ENCODE peak calls at places on chromosomes 2 and 18, in five cellular contexts. I, J, E, K and V are unnamed samples.

GRCh38 chr2:124970065-124970464 is 945.0 kb downstream of the CNTNAP5 start:
- DNase-seq in I (no peak), J (no peak), E (no peak), K (no peak), V (no peak)

GRCh38 chr2:143123911-143124310 is 5.3 kb upstream of the ARHGAP15 start:
- DNase-seq in I (no peak), J (no peak), E (no peak), K (no peak), V (no peak)

GRCh38 chr2:195899226-195899625 is 169.4 kb downstream of the DNAH7 start:
- DNase-seq in I (peak; percentile 9), J (no peak), E (peak; percentile 38), K (no peak), V (no peak)

GRCh38 chr2:9030882-9031645 is 27.6 kb upstream of the MBOAT2 start:
- DNase-seq in I (peak; percentile 79), J (no peak), E (no peak), K (no peak), V (no peak)

GRCh38 chr2:5064687-5065086 is 627.5 kb upstream of the SOX11 start:
- DNase-seq in I (no peak), J (no peak), E (no peak), K (no peak), V (no peak)

GRCh38 chr2:45272549-45273245 is 263.4 kb upstream of the SIX2 start:
- DNase-seq in I (no peak), J (no peak), E (no peak), K (no peak), V (no peak)

GRCh38 chr2:178874529-178875240 is 67.5 kb upstream of the TTN start:
- DNase-seq in I (no peak), J (no peak), E (no peak), K (no peak), V (no peak)

GRCh38 chr2:221501210-221501882 is 70.8 kb downstream of the EPHA4 start:
- DNase-seq in I (peak; percentile 86), J (no peak), E (no peak), K (no peak), V (no peak)

GRCh38 chr2:190511104-190511503 is 23.4 kb downstream of the NEMP2 start:
- DNase-seq in I (peak; percentile 66), J (no peak), E (no peak), K (no peak), V (no peak)

GRCh38 chr2:120749506-120750431 is 14.1 kb downstream of the GLI2 start:
- DNase-seq in I (no peak), J (no peak), E (no peak), K (no peak), V (no peak)

GRCh38 chr2:241706539-241706938 is 4.7 kb downstream of the ING5 start:
- DNase-seq in I (no peak), J (no peak), E (no peak), K (no peak), V (no peak)

GRCh38 chr2:238597638-238598528 is 171.2 kb downstream of the ASB1 start:
- DNase-seq in I (no peak), J (no peak), E (no peak), K (no peak), V (no peak)

GRCh38 chr2:205754924-205755321 is 72.6 kb downstream of the NRP2 start:
- DNase-seq in I (peak; percentile 66), J (no peak), E (no peak), K (no peak), V (no peak)

GRCh38 chr2:234488913-234489451 is 7.9 kb downstream of the ARL4C start:
- DNase-seq in I (no peak), J (no peak), E (no peak), K (peak; percentile 51), V (no peak)

GRCh38 chr2:60746318-60746717 is 9.8 kb upstream of the PAPOLG start:
- DNase-seq in I (no peak), J (no peak), E (no peak), K (no peak), V (no peak)

GRCh38 chr2:122174061-122174460 is 418.6 kb downstream of the TSN start:
- DNase-seq in I (no peak), J (no peak), E (no peak), K (no peak), V (peak; percentile 70)

GRCh38 chr2:7016884-7017283 is 99.7 kb downstream of the RNF144A start:
- DNase-seq in I (no peak), J (no peak), E (no peak), K (no peak), V (no peak)

GRCh38 chr2:100291152-100291970 is 30.9 kb downstream of the LONRF2 start:
- DNase-seq in I (peak; percentile 97), J (no peak), E (no peak), K (peak; percentile 43), V (peak; percentile 53)

GRCh38 chr2:36387258-36387916 is 31.8 kb downstream of the CRIM1 start:
- DNase-seq in I (no peak), J (no peak), E (no peak), K (no peak), V (no peak)

GRCh38 chr18:11074879-11075278 is 74.5 kb downstream of the PIEZO2 start:
- DNase-seq in I (no peak), J (no peak), E (no peak), K (no peak), V (no peak)

GRCh38 chr2:240130393-240131195 is 5.5 kb downstream of the COPS9 start:
- DNase-seq in I (no peak), J (no peak), E (no peak), K (no peak), V (no peak)

GRCh38 chr18:34592961-34593382 is 117.1 kb upstream of the DTNA start:
- DNase-seq in I (peak; percentile 71), J (no peak), E (no peak), K (no peak), V (peak; percentile 64)

GRCh38 chr2:151819920-151820319 is 8.3 kb downstream of the ARL5A start:
- DNase-seq in I (no peak), J (no peak), E (no peak), K (no peak), V (no peak)

GRCh38 chr2:127185720-127186119 is 34.4 kb downstream of the CYP27C1 start:
- DNase-seq in I (no peak), J (no peak), E (no peak), K (no peak), V (no peak)

GRCh38 chr2:178109813-178110212 is 2.4 kb upstream of the RBM45 start:
- DNase-seq in I (peak; percentile 63), J (peak; percentile 40), E (peak; percentile 79), K (no peak), V (peak; percentile 28)

GRCh38 chr18:78431606-78432005 is 548.0 kb upstream of the SALL3 start:
- DNase-seq in I (no peak), J (no peak), E (no peak), K (no peak), V (no peak)

GRCh38 chr2:74374509-74375205 is 5.5 kb downstream of the DCTN1 start:
- DNase-seq in I (peak; percentile 78), J (no peak), E (no peak), K (no peak), V (peak; percentile 95)

GRCh38 chr18:48007955-48008701 is 77.7 kb upstream of the SMAD2 start:
- DNase-seq in I (peak; percentile 72), J (peak; percentile 77), E (peak; percentile 71), K (peak; percentile 22), V (peak; percentile 38)

GRCh38 chr2:39696072-39696471 is 30.4 kb downstream of the TMEM178A start:
- DNase-seq in I (peak; percentile 83), J (no peak), E (no peak), K (no peak), V (no peak)

GRCh38 chr18:61549889-61550288 is 216.7 kb downstream of the CDH20 start:
- DNase-seq in I (no peak), J (no peak), E (no peak), K (no peak), V (no peak)

GRCh38 chr2:216601632-216602409 is 31.4 kb upstream of the IGFBP2 start:
- DNase-seq in I (no peak), J (no peak), E (no peak), K (no peak), V (no peak)

GRCh38 chr2:216202602-216203250 is 93.6 kb downstream of the XRCC5 start:
- DNase-seq in I (no peak), J (no peak), E (no peak), K (no peak), V (no peak)

GRCh38 chr18:54254265-54254758 is 15.0 kb upstream of the POLI start:
- DNase-seq in I (peak; percentile 58), J (no peak), E (no peak), K (no peak), V (no peak)

GRCh38 chr2:157929871-157930667 is 53.9 kb upstream of the ACVR1 start:
- DNase-seq in I (no peak), J (no peak), E (no peak), K (no peak), V (no peak)

GRCh38 chr2:86037795-86038192 is 67.9 kb downstream of the POLR1A start:
- DNase-seq in I (no peak), J (no peak), E (no peak), K (no peak), V (no peak)

GRCh38 chr2:122136071-122136470 is 380.6 kb downstream of the TSN start:
- DNase-seq in I (peak; percentile 32), J (peak; percentile 13), E (no peak), K (no peak), V (no peak)

GRCh38 chr2:14831458-14831857 is 198.9 kb downstream of the LRATD1 start:
- DNase-seq in I (no peak), J (peak; percentile 11), E (no peak), K (no peak), V (no peak)

GRCh38 chr2:33320573-33320972 is 155.9 kb upstream of the RASGRP3 start:
- DNase-seq in I (no peak), J (no peak), E (no peak), K (no peak), V (no peak)

GRCh38 chr2:134681201-134681600 is 37.6 kb downstream of the TMEM163 start:
- DNase-seq in I (no peak), J (no peak), E (no peak), K (no peak), V (no peak)